ENCODE peak calls at places on chromosomes 6 and 20, in ten cellular contexts. E is mucosa of descending colon; H is A549; I is brain microvascular endothelial cell; M is ovary; G is CD4-positive, alpha-beta memory T cell; X is psoas muscle; Q is fibroblast of pulmonary artery; T is bronchial epithelial cell; K is transverse colon. D is an unnamed sample.

GRCh38 chr20:23257848-23258746 is 92.5 kb upstream of the NXT1 start:
- DNase-seq in E (no peak), H (no peak), I (peak; percentile 90), M (no peak), G (no peak), X (no peak), Q (peak; percentile 97), T (peak; percentile 82), K (no peak), D (peak; percentile 87)

GRCh38 chr6:44535446-44535845 is 147.9 kb downstream of the CDC5L start:
- DNase-seq in E (no peak), H (no peak), I (no peak), M (no peak), G (no peak), X (no peak), Q (no peak), T (no peak), K (no peak), D (no peak)

GRCh38 chr20:31845300-31845863 is at the start of gene FOXS1:
- DNase-seq in E (no peak), H (no peak), I (peak; percentile 51), M (peak; percentile 43), G (no peak), X (peak; percentile 65), Q (peak; percentile 42), T (peak; percentile 29), K (no peak), D (no peak)

GRCh38 chr6:105989178-105989577 is 97.0 kb upstream of the PRDM1 start:
- DNase-seq in E (no peak), H (no peak), I (no peak), M (no peak), G (no peak), X (no peak), Q (no peak), T (no peak), K (no peak), D (no peak)

GRCh38 chr6:22499815-22500214 is 69.6 kb upstream of the HDGFL1 start:
- DNase-seq in E (no peak), H (no peak), I (no peak), M (no peak), G (no peak), X (no peak), Q (no peak), T (no peak), K (no peak), D (no peak)

GRCh38 chr6:117448732-117449131 is 23.0 kb upstream of the ROS1 start:
- DNase-seq in E (no peak), H (peak; percentile 76), I (peak; percentile 89), M (no peak), G (no peak), X (no peak), Q (peak; percentile 95), T (peak; percentile 94), K (no peak), D (peak; percentile 92)

GRCh38 chr6:4852938-4853337 is 76.7 kb downstream of the CDYL start:
- DNase-seq in E (no peak), H (no peak), I (no peak), M (no peak), G (no peak), X (no peak), Q (no peak), T (no peak), K (no peak), D (no peak)

GRCh38 chr20:651713-652610 is 1.0 kb downstream of the SRXN1 start:
- DNase-seq in E (peak; percentile 17), H (peak; percentile 61), I (no peak), M (no peak), G (no peak), X (no peak), Q (no peak), T (no peak), K (peak; percentile 27), D (no peak)

GRCh38 chr6:146862508-146862919 is 263.7 kb downstream of the ADGB start:
- DNase-seq in E (no peak), H (no peak), I (no peak), M (no peak), G (no peak), X (no peak), Q (no peak), T (no peak), K (no peak), D (no peak)

GRCh38 chr20:45306431-45306982 is at the start of gene RBPJL:
- DNase-seq in E (no peak), H (no peak), I (no peak), M (no peak), G (peak; percentile 21), X (no peak), Q (no peak), T (no peak), K (no peak), D (no peak)

GRCh38 chr6:159451051-159451450 is 242.0 kb downstream of the SOD2 start:
- DNase-seq in E (no peak), H (no peak), I (peak; percentile 74), M (no peak), G (no peak), X (no peak), Q (peak; percentile 48), T (peak; percentile 71), K (no peak), D (peak; percentile 79)

GRCh38 chr6:89487864-89488263 is 54.9 kb downstream of the ANKRD6 start:
- DNase-seq in E (no peak), H (no peak), I (no peak), M (no peak), G (no peak), X (no peak), Q (no peak), T (no peak), K (no peak), D (no peak)

GRCh38 chr20:52001999-52002666 is 189.4 kb downstream of the ZFP64 start:
- DNase-seq in E (no peak), H (peak; percentile 73), I (peak; percentile 16), M (no peak), G (no peak), X (no peak), Q (peak; percentile 24), T (no peak), K (no peak), D (no peak)

GRCh38 chr6:156425374-156425773 is 351.8 kb upstream of the ARID1B start:
- DNase-seq in E (no peak), H (no peak), I (peak; percentile 91), M (no peak), G (no peak), X (no peak), Q (peak; percentile 68), T (no peak), K (no peak), D (peak; percentile 48)

GRCh38 chr6:35049885-35050284 is 91.3 kb downstream of the TCP11 start:
- DNase-seq in E (peak; percentile 66), H (no peak), I (peak; percentile 61), M (peak; percentile 53), G (no peak), X (no peak), Q (peak; percentile 52), T (no peak), K (peak; percentile 51), D (peak; percentile 74)

GRCh38 chr20:17874271-17875105 is 94.1 kb downstream of the SNX5 start:
- DNase-seq in E (no peak), H (no peak), I (no peak), M (no peak), G (no peak), X (no peak), Q (no peak), T (no peak), K (no peak), D (no peak)
- H3K4me3 ChIP-seq in E (no peak overlapping the region), H (no peak overlapping the region), I (peak overlapping the region; percentile 12), M (no peak overlapping the region), G (no peak overlapping the region), X (no peak overlapping the region), Q (no peak overlapping the region), T (no peak overlapping the region), K (no peak overlapping the region), D (no peak overlapping the region)

GRCh38 chr6:17396256-17396655 is 2.9 kb downstream of the CAP2 start:
- DNase-seq in E (no peak), H (no peak), I (no peak), M (no peak), G (no peak), X (no peak), Q (no peak), T (no peak), K (no peak), D (no peak)

GRCh38 chr6:17393335-17394191 is at the start of gene CAP2:
- DNase-seq in E (peak; percentile 52), H (peak; percentile 62), I (peak; percentile 55), M (peak; percentile 54), G (no peak), X (peak; percentile 91), Q (peak; percentile 49), T (peak; percentile 41), K (peak; percentile 62), D (no peak)

GRCh38 chr6:17395112-17395511 is 1.7 kb downstream of the CAP2 start:
- DNase-seq in E (no peak), H (no peak), I (no peak), M (no peak), G (no peak), X (no peak), Q (no peak), T (no peak), K (no peak), D (no peak)

GRCh38 chr6:17392978-17393334 is 439 bp upstream of the CAP2 start:
- DNase-seq in E (no peak), H (no peak), I (no peak), M (no peak), G (no peak), X (no peak), Q (no peak), T (no peak), K (no peak), D (no peak)

GRCh38 chr6:17394192-17394611 is 807 bp downstream of the CAP2 start:
- DNase-seq in E (peak; percentile 35), H (peak; percentile 58), I (peak; percentile 65), M (peak; percentile 57), G (no peak), X (peak; percentile 79), Q (peak; percentile 71), T (peak; percentile 75), K (peak; percentile 51), D (no peak)
- H3K4me3 ChIP-seq in E (peak overlapping the region; percentile 20), H (peak overlapping the region; percentile 85), I (peak overlapping the region; percentile 71), M (peak overlapping the region; percentile 75), G (no peak overlapping the region), X (peak overlapping the region; percentile 78), Q (peak overlapping the region; percentile 63), T (peak overlapping the region; percentile 89), K (peak overlapping the region; percentile 68), D (peak overlapping the region; percentile 65)

GRCh38 chr20:40690836-40691565 is 2.0 kb upstream of the MAFB start:
- DNase-seq in E (no peak), H (no peak), I (no peak), M (no peak), G (no peak), X (no peak), Q (no peak), T (no peak), K (no peak), D (no peak)
- H3K4me3 ChIP-seq in E (no peak overlapping the region), H (no peak overlapping the region), I (no peak overlapping the region), M (no peak overlapping the region), G (no peak overlapping the region), X (peak overlapping the region; percentile 76), Q (no peak overlapping the region), T (no peak overlapping the region), K (no peak overlapping the region), D (no peak overlapping the region)

DNA sequence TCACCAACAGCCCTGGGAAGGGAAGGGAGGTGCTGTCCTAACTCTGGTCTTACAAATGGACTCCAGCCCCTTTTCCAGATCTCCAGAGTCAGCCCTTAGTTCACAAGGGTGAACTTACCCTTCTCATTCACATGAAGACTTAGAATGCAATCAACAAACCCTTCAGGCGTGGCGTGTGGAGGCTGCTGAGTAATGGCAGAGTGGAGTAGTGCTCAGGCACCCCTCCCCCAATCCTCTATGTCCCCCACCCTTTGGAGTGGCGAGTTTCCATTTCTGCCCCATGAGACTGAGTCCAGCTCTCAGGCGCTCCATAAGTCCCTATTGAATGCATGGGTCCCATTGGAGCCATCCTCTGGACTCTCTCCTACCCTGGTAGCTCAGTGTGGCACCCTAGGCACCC is 3.3 kb downstream of the SNAI1 start:
- DNase-seq in E (no peak), H (no peak), I (no peak), M (no peak), G (no peak), X (no peak), Q (peak; percentile 25), T (no peak), K (no peak), D (no peak)
- H3K4me3 ChIP-seq in E (no peak overlapping the region), H (peak overlapping the region; percentile 69), I (peak overlapping the region; percentile 97), M (no peak overlapping the region), G (no peak overlapping the region), X (peak overlapping the region; percentile 76), Q (peak overlapping the region; percentile 99), T (no peak overlapping the region), K (no peak overlapping the region), D (peak overlapping the region; percentile 79)

D was measured in skeletal muscle cell.